ENCODE peak calls at places on chromosome X, in eight cellular contexts. B, F, H, N, M, Z, C and A are unnamed samples.

GRCh38 chrX:22097295-22097694 is 65.2 kb downstream of the PHEX start:
- DNase-seq in B (no peak), F (no peak), H (no peak), N (no peak), M (peak), Z (no peak), C (no peak), A (no peak)

GRCh38 chrX:110082156-110082555 is 79.2 kb downstream of the TMEM164 start:
- DNase-seq in B (no peak), F (no peak), H (no peak), N (no peak), M (peak), Z (no peak), C (no peak), A (no peak)

GRCh38 chrX:49233176-49233575 is at the start of gene CACNA1F:
- DNase-seq in B (no peak), F (no peak), H (no peak), N (no peak), M (no peak), Z (no peak), C (no peak), A (no peak)

GRCh38 chrX:101550825-101551767 is 749 bp downstream of the ARMCX1 start:
- DNase-seq in B (no peak), F (no peak), H (no peak), N (no peak), M (peak), Z (peak), C (no peak), A (peak)

GRCh38 chrX:153981771-153982533 is 9.4 kb downstream of the TMEM187 start:
- DNase-seq in B (no peak), F (no peak), H (no peak), N (no peak), M (no peak), Z (no peak), C (peak), A (no peak)

GRCh38 chrX:65644621-65645287 is 22.7 kb upstream of the MSN start:
- DNase-seq in B (peak), F (peak), H (no peak), N (no peak), M (peak), Z (peak), C (peak), A (no peak)

GRCh38 chrX:132023117-132023895 is at the start of gene STK26:
- DNase-seq in B (peak), F (peak), H (peak), N (peak), M (peak), Z (peak), C (peak), A (peak)

GRCh38 chrX:148928803-148929202 is 428.4 kb downstream of the AFF2 start:
- DNase-seq in B (no peak), F (no peak), H (no peak), N (no peak), M (no peak), Z (no peak), C (peak), A (no peak)

DNA sequence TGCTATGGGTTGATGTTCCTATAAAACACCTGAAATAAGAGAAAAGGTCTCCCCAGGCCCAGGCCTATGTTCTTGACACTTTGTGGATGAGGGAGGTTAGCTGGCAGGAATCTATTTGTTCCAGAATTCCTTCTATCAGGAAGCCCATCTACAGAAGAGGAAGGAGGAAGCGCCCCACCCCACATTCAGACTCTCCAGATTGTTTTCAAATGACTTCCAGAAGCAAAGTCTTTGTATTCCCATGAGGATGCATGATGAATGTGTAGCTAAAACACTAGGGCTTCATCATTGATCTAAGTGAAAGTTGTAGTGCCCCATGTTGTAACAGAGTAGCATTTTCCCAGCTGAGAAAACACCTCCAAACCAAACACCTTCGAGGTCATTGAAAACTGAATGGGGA is 16.4 kb downstream of the OTC start:
- DNase-seq in B (no peak), F (no peak), H (no peak), N (no peak), M (no peak), Z (no peak), C (no peak), A (no peak)
- TF ChIP-seq MAX in B (no peak), F (no peak), H (no peak), N (no peak), M (no peak), Z (no peak), C (no peak), A (no peak)

GRCh38 chrX:133511041-133511440 is 95.8 kb upstream of the GPC4 start:
- DNase-seq in B (no peak), F (no peak), H (no peak), N (no peak), M (no peak), Z (no peak), C (no peak), A (no peak)

GRCh38 chrX:133516691-133517090 is 101.4 kb upstream of the GPC4 start:
- DNase-seq in B (no peak), F (no peak), H (no peak), N (no peak), M (no peak), Z (no peak), C (no peak), A (no peak)

DNA sequence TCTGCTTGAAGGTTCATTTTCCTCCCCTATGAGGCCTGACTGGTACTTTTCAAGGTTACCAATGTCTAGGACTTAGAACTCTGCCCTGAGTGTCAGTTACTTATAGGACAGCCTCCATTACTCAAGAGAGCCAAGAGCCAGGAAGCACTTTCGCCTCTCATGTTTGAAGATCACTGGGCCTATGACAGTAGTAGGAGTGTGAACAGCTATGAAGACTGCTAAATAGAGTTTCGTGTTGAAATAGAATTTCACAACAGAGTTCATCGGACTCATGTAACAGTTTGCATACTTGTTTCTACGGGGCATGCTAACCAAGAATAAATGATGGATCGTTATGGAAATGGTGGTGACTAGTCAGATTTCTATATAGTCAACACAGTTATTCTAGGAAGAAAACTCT is 97.8 kb upstream of the GPC4 start:
- DNase-seq in B (no peak), F (no peak), H (no peak), N (no peak), M (no peak), Z (no peak), C (no peak), A (no peak)
- TF ChIP-seq MAX in B (no peak), F (no peak), H (no peak), N (no peak), M (no peak), Z (no peak), C (no peak), A (no peak)

GRCh38 chrX:130975947-130976346 is 72.9 kb upstream of the ENOX2 start:
- DNase-seq in B (peak), F (peak), H (peak), N (peak), M (peak), Z (peak), C (peak), A (peak)

DNA sequence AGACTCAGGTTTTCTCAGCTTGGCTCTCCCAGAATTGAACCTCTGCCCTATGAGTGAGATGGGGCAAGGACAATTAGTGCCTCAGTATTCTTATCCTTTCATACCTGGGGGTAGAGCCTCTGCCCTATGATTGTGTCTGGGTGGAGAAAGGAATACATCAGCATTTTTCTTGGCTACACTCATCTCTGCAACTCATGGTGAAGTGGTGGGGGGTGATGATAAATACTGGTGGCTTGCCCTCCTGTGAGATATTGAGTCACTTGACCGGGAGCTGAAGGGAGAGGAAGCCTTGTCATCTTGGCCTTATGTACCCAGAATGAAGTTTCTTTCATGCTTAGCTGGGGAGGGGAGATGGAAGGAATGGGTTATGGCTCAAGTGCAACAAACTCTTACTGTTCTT is 71.3 kb upstream of the ENOX2 start:
- DNase-seq in B (no peak), F (no peak), H (no peak), N (no peak), M (no peak), Z (no peak), C (no peak), A (no peak)
- TF ChIP-seq MAX in B (no peak), F (no peak), H (no peak), N (no peak), M (no peak), Z (no peak), C (no peak), A (no peak)

GRCh38 chrX:13581554-13581953 is 12.2 kb downstream of the EGFL6 start:
- DNase-seq in B (no peak), F (no peak), H (no peak), N (no peak), M (no peak), Z (no peak), C (no peak), A (no peak)
- TF ChIP-seq MAX in B (no peak), F (no peak), H (no peak), N (no peak), M (no peak), Z (no peak), C (no peak), A (no peak)

GRCh38 chrX:15563056-15563455 is 37.7 kb downstream of the ACE2 start:
- DNase-seq in B (no peak), F (no peak), H (no peak), N (no peak), M (no peak), Z (no peak), C (no peak), A (no peak)

GRCh38 chrX:15564981-15565579 is 35.7 kb downstream of the ACE2 start:
- DNase-seq in B (peak), F (peak), H (peak), N (peak), M (peak), Z (peak), C (peak), A (peak)

GRCh38 chrX:15567886-15568616 is 32.7 kb downstream of the ACE2 start:
- DNase-seq in B (no peak), F (no peak), H (no peak), N (peak), M (peak), Z (no peak), C (no peak), A (no peak)

GRCh38 chrX:15567267-15567666 is 33.5 kb downstream of the ACE2 start:
- DNase-seq in B (no peak), F (no peak), H (no peak), N (no peak), M (no peak), Z (no peak), C (no peak), A (no peak)

DNA sequence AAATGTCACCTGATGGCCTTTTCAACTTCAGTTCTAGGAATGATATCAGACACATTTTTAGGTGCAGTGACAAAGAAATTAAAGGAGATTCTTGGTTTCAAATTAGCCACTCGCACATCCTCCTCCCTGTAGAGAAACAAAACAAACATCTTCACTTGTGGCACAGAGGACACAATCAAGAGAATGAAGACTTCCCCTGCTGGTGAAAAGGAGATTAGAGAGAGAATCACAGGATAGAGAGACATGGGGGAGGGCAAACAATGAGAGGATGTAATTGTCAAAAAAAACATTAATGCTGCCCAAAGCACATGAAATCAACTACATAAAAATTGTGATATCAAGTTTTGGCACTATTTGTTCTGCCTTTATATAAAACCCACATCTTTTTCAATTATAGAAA is 34.5 kb downstream of the ACE2 start:
- DNase-seq in B (no peak), F (no peak), H (peak), N (no peak), M (peak), Z (no peak), C (no peak), A (no peak)
- TF ChIP-seq MAX in B (no peak), F (no peak), H (no peak), N (no peak), M (no peak), Z (no peak), C (no peak), A (no peak)

GRCh38 chrX:140971385-140971784 is 31.0 kb upstream of the SPANXB1 start:
- DNase-seq in B (no peak), F (no peak), H (no peak), N (no peak), M (no peak), Z (no peak), C (no peak), A (no peak)
- TF ChIP-seq MAX in B (no peak), F (no peak), H (no peak), N (no peak), M (no peak), Z (no peak), C (no peak), A (no peak)